ENCODE peak calls at places on chromosomes 13 and 19, in nine cellular contexts. One of them, this sample, is unnamed.

GRCh38 chr13:49248433-49249002 is 793 bp downstream of the CDADC1 start:
- DNase-seq in hepatocyte: peak; percentile 6
- DNase-seq in MM.1S: peak; percentile 9
- DNase-seq in heart right ventricle: peak; percentile 12
- DNase-seq in heart left ventricle: no peak
- DNase-seq in CD4-positive, alpha-beta memory T cell: no peak
- DNase-seq in body of pancreas: no peak
- DNase-seq in left lung: peak; percentile 35
- DNase-seq in PC-9: peak; percentile 5
- DNase-seq in this sample: peak; percentile 21

GRCh38 chr13:113766035-113766800 is 7.2 kb downstream of the TMEM255B start:
- DNase-seq in heart left ventricle: peak; percentile 12
- DNase-seq in heart right ventricle: no peak
- DNase-seq in left lung: no peak
- DNase-seq in MM.1S: no peak
- DNase-seq in hepatocyte: no peak
- DNase-seq in PC-9: no peak
- DNase-seq in body of pancreas: no peak
- DNase-seq in CD4-positive, alpha-beta memory T cell: no peak
- DNase-seq in this sample: no peak

GRCh38 chr19:42619271-42619670 is 24.5 kb upstream of the CEACAM8 start:
- DNase-seq in MM.1S: no peak
- DNase-seq in body of pancreas: no peak
- DNase-seq in PC-9: no peak
- DNase-seq in hepatocyte: no peak
- DNase-seq in heart right ventricle: no peak
- DNase-seq in CD4-positive, alpha-beta memory T cell: no peak
- DNase-seq in left lung: no peak
- DNase-seq in heart left ventricle: no peak
- DNase-seq in this sample: no peak

GRCh38 chr13:32650705-32651311 is 64.6 kb downstream of the PDS5B start:
- DNase-seq in left lung: no peak
- DNase-seq in CD4-positive, alpha-beta memory T cell: peak; percentile 52
- DNase-seq in PC-9: peak; percentile 14
- DNase-seq in MM.1S: peak; percentile 64
- DNase-seq in hepatocyte: peak; percentile 67
- DNase-seq in body of pancreas: peak; percentile 71
- DNase-seq in heart right ventricle: peak; percentile 53
- DNase-seq in heart left ventricle: peak; percentile 41
- DNase-seq in this sample: peak; percentile 33

GRCh38 chr19:47723573-47723923 is 10.3 kb downstream of the EHD2 start:
- DNase-seq in heart left ventricle: peak; percentile 47
- DNase-seq in CD4-positive, alpha-beta memory T cell: no peak
- DNase-seq in left lung: peak; percentile 89
- DNase-seq in hepatocyte: peak; percentile 79
- DNase-seq in PC-9: peak; percentile 58
- DNase-seq in heart right ventricle: no peak
- DNase-seq in body of pancreas: peak; percentile 77
- DNase-seq in MM.1S: no peak
- DNase-seq in this sample: no peak

GRCh38 chr19:17751103-17751911 is at the start of gene FCHO1:
- DNase-seq in left lung: peak; percentile 74
- DNase-seq in body of pancreas: peak; percentile 27
- DNase-seq in CD4-positive, alpha-beta memory T cell: peak; percentile 85
- DNase-seq in heart left ventricle: peak; percentile 69
- DNase-seq in PC-9: no peak
- DNase-seq in MM.1S: peak; percentile 44
- DNase-seq in hepatocyte: no peak
- DNase-seq in heart right ventricle: peak; percentile 37
- DNase-seq in this sample: no peak

GRCh38 chr19:48637948-48638830 is 1.0 kb upstream of the DBP start:
- DNase-seq in MM.1S: peak; percentile 89
- DNase-seq in heart left ventricle: peak; percentile 90
- DNase-seq in hepatocyte: peak; percentile 95
- DNase-seq in left lung: peak; percentile 85
- DNase-seq in CD4-positive, alpha-beta memory T cell: no peak
- DNase-seq in heart right ventricle: peak; percentile 92
- DNase-seq in body of pancreas: peak; percentile 91
- DNase-seq in PC-9: peak; percentile 83
- DNase-seq in this sample: peak; percentile 90

GRCh38 chr13:20993211-20993610 is 68.2 kb downstream of the LATS2 start:
- DNase-seq in body of pancreas: no peak
- DNase-seq in PC-9: no peak
- DNase-seq in heart left ventricle: no peak
- DNase-seq in MM.1S: no peak
- DNase-seq in CD4-positive, alpha-beta memory T cell: no peak
- DNase-seq in heart right ventricle: no peak
- DNase-seq in left lung: no peak
- DNase-seq in hepatocyte: no peak
- DNase-seq in this sample: no peak

GRCh38 chr19:48329167-48329891 is 4.0 kb downstream of the EMP3 start:
- DNase-seq in PC-9: no peak
- DNase-seq in hepatocyte: peak; percentile 73
- DNase-seq in body of pancreas: no peak
- DNase-seq in MM.1S: peak; percentile 39
- DNase-seq in CD4-positive, alpha-beta memory T cell: peak; percentile 45
- DNase-seq in heart right ventricle: no peak
- DNase-seq in heart left ventricle: no peak
- DNase-seq in left lung: no peak
- DNase-seq in this sample: no peak

GRCh38 chr13:87671824-87672603 is 843 bp downstream of the SLITRK5 start:
- DNase-seq in left lung: no peak
- DNase-seq in PC-9: no peak
- DNase-seq in CD4-positive, alpha-beta memory T cell: no peak
- DNase-seq in MM.1S: no peak
- DNase-seq in heart right ventricle: no peak
- DNase-seq in heart left ventricle: no peak
- DNase-seq in body of pancreas: no peak
- DNase-seq in hepatocyte: peak; percentile 11
- DNase-seq in this sample: peak; percentile 26

GRCh38 chr13:103277959-103278673 is 211.9 kb upstream of the SLC10A2 start:
- DNase-seq in heart right ventricle: no peak
- DNase-seq in CD4-positive, alpha-beta memory T cell: no peak
- DNase-seq in left lung: no peak
- DNase-seq in PC-9: no peak
- DNase-seq in heart left ventricle: no peak
- DNase-seq in MM.1S: no peak
- DNase-seq in body of pancreas: no peak
- DNase-seq in hepatocyte: no peak
- DNase-seq in this sample: no peak

GRCh38 chr13:20616059-20616797 is 49.3 kb downstream of the IFT88 start:
- DNase-seq in CD4-positive, alpha-beta memory T cell: no peak
- DNase-seq in heart left ventricle: no peak
- DNase-seq in hepatocyte: no peak
- DNase-seq in left lung: no peak
- DNase-seq in body of pancreas: no peak
- DNase-seq in PC-9: no peak
- DNase-seq in MM.1S: no peak
- DNase-seq in heart right ventricle: no peak
- DNase-seq in this sample: no peak

GRCh38 chr19:10431254-10431942 is 11.1 kb downstream of the PDE4A start:
- DNase-seq in hepatocyte: no peak
- DNase-seq in CD4-positive, alpha-beta memory T cell: peak; percentile 55
- DNase-seq in heart right ventricle: no peak
- DNase-seq in heart left ventricle: peak; percentile 27
- DNase-seq in left lung: peak; percentile 60
- DNase-seq in body of pancreas: peak; percentile 52
- DNase-seq in PC-9: no peak
- DNase-seq in MM.1S: no peak
- DNase-seq in this sample: no peak

GRCh38 chr13:103009061-103009840 is 57.0 kb downstream of the SLC10A2 start:
- DNase-seq in heart left ventricle: no peak
- DNase-seq in PC-9: no peak
- DNase-seq in hepatocyte: no peak
- DNase-seq in CD4-positive, alpha-beta memory T cell: no peak
- DNase-seq in heart right ventricle: no peak
- DNase-seq in left lung: no peak
- DNase-seq in body of pancreas: no peak
- DNase-seq in MM.1S: no peak
- DNase-seq in this sample: no peak

GRCh38 chr19:29667390-29667783 is 2.1 kb downstream of the PLEKHF1 start:
- DNase-seq in heart left ventricle: no peak
- DNase-seq in MM.1S: no peak
- DNase-seq in hepatocyte: no peak
- DNase-seq in PC-9: no peak
- DNase-seq in CD4-positive, alpha-beta memory T cell: no peak
- DNase-seq in heart right ventricle: no peak
- DNase-seq in body of pancreas: no peak
- DNase-seq in left lung: no peak
- DNase-seq in this sample: no peak

GRCh38 chr19:16446108-16447014 is 25.4 kb downstream of the EPS15L1 start:
- DNase-seq in hepatocyte: no peak
- DNase-seq in PC-9: no peak
- DNase-seq in body of pancreas: no peak
- DNase-seq in MM.1S: no peak
- DNase-seq in CD4-positive, alpha-beta memory T cell: no peak
- DNase-seq in heart right ventricle: no peak
- DNase-seq in left lung: no peak
- DNase-seq in heart left ventricle: no peak
- DNase-seq in this sample: no peak

GRCh38 chr13:79392882-79393563 is 13.0 kb downstream of the RBM26 start:
- DNase-seq in heart left ventricle: no peak
- DNase-seq in heart right ventricle: no peak
- DNase-seq in MM.1S: no peak
- DNase-seq in PC-9: no peak
- DNase-seq in body of pancreas: no peak
- DNase-seq in hepatocyte: no peak
- DNase-seq in CD4-positive, alpha-beta memory T cell: peak; percentile 53
- DNase-seq in left lung: no peak
- DNase-seq in this sample: no peak

GRCh38 chr19:58059003-58059671 is at the start of gene ZNF135:
- DNase-seq in MM.1S: no peak
- DNase-seq in hepatocyte: peak; percentile 95
- DNase-seq in PC-9: no peak
- DNase-seq in body of pancreas: peak; percentile 77
- DNase-seq in left lung: peak; percentile 85
- DNase-seq in CD4-positive, alpha-beta memory T cell: peak; percentile 13
- DNase-seq in heart left ventricle: peak; percentile 93
- DNase-seq in heart right ventricle: peak; percentile 92
- DNase-seq in this sample: peak; percentile 80

GRCh38 chr19:812819-813358 is 8.9 kb downstream of the PLPPR3 start:
- DNase-seq in heart left ventricle: peak; percentile 16
- DNase-seq in CD4-positive, alpha-beta memory T cell: no peak
- DNase-seq in heart right ventricle: no peak
- DNase-seq in body of pancreas: no peak
- DNase-seq in MM.1S: no peak
- DNase-seq in hepatocyte: no peak
- DNase-seq in left lung: no peak
- DNase-seq in PC-9: no peak
- DNase-seq in this sample: no peak

GRCh38 chr13:41974262-41974900 is 13.5 kb upstream of the VWA8 start:
- DNase-seq in heart right ventricle: no peak
- DNase-seq in heart left ventricle: no peak
- DNase-seq in PC-9: no peak
- DNase-seq in body of pancreas: no peak
- DNase-seq in hepatocyte: no peak
- DNase-seq in left lung: no peak
- DNase-seq in CD4-positive, alpha-beta memory T cell: peak; percentile 60
- DNase-seq in MM.1S: no peak
- DNase-seq in this sample: no peak
- H3K27ac ChIP-seq in heart right ventricle: no peak overlapping the region
- H3K27ac ChIP-seq in heart left ventricle: no peak overlapping the region
- H3K27ac ChIP-seq in PC-9: no peak overlapping the region
- H3K27ac ChIP-seq in body of pancreas: no peak overlapping the region
- H3K27ac ChIP-seq in hepatocyte: no peak overlapping the region
- H3K27ac ChIP-seq in left lung: no peak overlapping the region
- H3K27ac ChIP-seq in CD4-positive, alpha-beta memory T cell: no peak overlapping the region
- H3K27ac ChIP-seq in MM.1S: no peak overlapping the region
- H3K27ac ChIP-seq in this sample: no peak overlapping the region

GRCh38 chr13:111123649-111124048 is 8.5 kb downstream of the ARHGEF7 start:
- DNase-seq in CD4-positive, alpha-beta memory T cell: no peak
- DNase-seq in hepatocyte: no peak
- DNase-seq in heart left ventricle: no peak
- DNase-seq in body of pancreas: no peak
- DNase-seq in MM.1S: no peak
- DNase-seq in PC-9: no peak
- DNase-seq in heart right ventricle: no peak
- DNase-seq in left lung: no peak
- DNase-seq in this sample: no peak
- H3K27ac ChIP-seq in CD4-positive, alpha-beta memory T cell: no peak overlapping the region
- H3K27ac ChIP-seq in hepatocyte: no peak overlapping the region
- H3K27ac ChIP-seq in heart left ventricle: no peak overlapping the region
- H3K27ac ChIP-seq in body of pancreas: no peak overlapping the region
- H3K27ac ChIP-seq in MM.1S: no peak overlapping the region
- H3K27ac ChIP-seq in PC-9: no peak overlapping the region
- H3K27ac ChIP-seq in heart right ventricle: no peak overlapping the region
- H3K27ac ChIP-seq in left lung: no peak overlapping the region
- H3K27ac ChIP-seq in this sample: no peak overlapping the region

GRCh38 chr13:38391341-38391740 is 41.7 kb downstream of the UFM1 start:
- DNase-seq in heart left ventricle: no peak
- DNase-seq in heart right ventricle: no peak
- DNase-seq in body of pancreas: no peak
- DNase-seq in PC-9: no peak
- DNase-seq in CD4-positive, alpha-beta memory T cell: no peak
- DNase-seq in left lung: no peak
- DNase-seq in MM.1S: no peak
- DNase-seq in hepatocyte: no peak
- DNase-seq in this sample: no peak

GRCh38 chr13:38399540-38399939 is 49.9 kb downstream of the UFM1 start:
- DNase-seq in MM.1S: no peak
- DNase-seq in PC-9: no peak
- DNase-seq in heart left ventricle: no peak
- DNase-seq in heart right ventricle: no peak
- DNase-seq in left lung: no peak
- DNase-seq in hepatocyte: no peak
- DNase-seq in body of pancreas: no peak
- DNase-seq in CD4-positive, alpha-beta memory T cell: no peak
- DNase-seq in this sample: no peak

GRCh38 chr13:38395505-38395803 is 45.8 kb downstream of the UFM1 start:
- DNase-seq in PC-9: no peak
- DNase-seq in left lung: no peak
- DNase-seq in heart left ventricle: no peak
- DNase-seq in CD4-positive, alpha-beta memory T cell: no peak
- DNase-seq in body of pancreas: no peak
- DNase-seq in hepatocyte: peak; percentile 34
- DNase-seq in MM.1S: no peak
- DNase-seq in heart right ventricle: no peak
- DNase-seq in this sample: no peak

GRCh38 chr13:38398810-38399493 is 49.3 kb downstream of the UFM1 start:
- DNase-seq in MM.1S: no peak
- DNase-seq in CD4-positive, alpha-beta memory T cell: no peak
- DNase-seq in heart left ventricle: no peak
- DNase-seq in hepatocyte: peak; percentile 15
- DNase-seq in body of pancreas: no peak
- DNase-seq in left lung: no peak
- DNase-seq in heart right ventricle: no peak
- DNase-seq in PC-9: no peak
- DNase-seq in this sample: no peak

GRCh38 chr13:38394777-38395504 is 45.3 kb downstream of the UFM1 start:
- DNase-seq in body of pancreas: no peak
- DNase-seq in heart left ventricle: no peak
- DNase-seq in hepatocyte: peak; percentile 31
- DNase-seq in heart right ventricle: no peak
- DNase-seq in CD4-positive, alpha-beta memory T cell: no peak
- DNase-seq in left lung: no peak
- DNase-seq in PC-9: no peak
- DNase-seq in MM.1S: no peak
- DNase-seq in this sample: no peak
- H3K27ac ChIP-seq in body of pancreas: no peak overlapping the region
- H3K27ac ChIP-seq in heart left ventricle: no peak overlapping the region
- H3K27ac ChIP-seq in hepatocyte: peak overlapping the region; percentile 41
- H3K27ac ChIP-seq in heart right ventricle: no peak overlapping the region
- H3K27ac ChIP-seq in CD4-positive, alpha-beta memory T cell: no peak overlapping the region
- H3K27ac ChIP-seq in left lung: no peak overlapping the region
- H3K27ac ChIP-seq in PC-9: no peak overlapping the region
- H3K27ac ChIP-seq in MM.1S: no peak overlapping the region
- H3K27ac ChIP-seq in this sample: no peak overlapping the region

GRCh38 chr19:2046046-2046907 is 4.8 kb downstream of the MKNK2 start:
- DNase-seq in body of pancreas: peak; percentile 42
- DNase-seq in MM.1S: no peak
- DNase-seq in hepatocyte: peak; percentile 7
- DNase-seq in heart left ventricle: no peak
- DNase-seq in heart right ventricle: no peak
- DNase-seq in left lung: no peak
- DNase-seq in PC-9: no peak
- DNase-seq in CD4-positive, alpha-beta memory T cell: no peak
- DNase-seq in this sample: no peak
- H3K27ac ChIP-seq in body of pancreas: peak overlapping the region; percentile 100
- H3K27ac ChIP-seq in MM.1S: no peak overlapping the region
- H3K27ac ChIP-seq in hepatocyte: no peak overlapping the region
- H3K27ac ChIP-seq in heart left ventricle: peak overlapping the region; percentile 95
- H3K27ac ChIP-seq in heart right ventricle: peak overlapping the region; percentile 91
- H3K27ac ChIP-seq in left lung: no peak overlapping the region
- H3K27ac ChIP-seq in PC-9: no peak overlapping the region
- H3K27ac ChIP-seq in CD4-positive, alpha-beta memory T cell: peak overlapping the region; percentile 89
- H3K27ac ChIP-seq in this sample: no peak overlapping the region

This sample was measured in neuronal stem cell.